ENCODE peak calls at places on chromosomes 13 and 19, in six cellular contexts. P, X, D, S, Z and L are unnamed samples.
A peak's percentile ranks its signal among the peaks of the same experiment; 100 is the strongest.

GRCh38 chr19:14113762-14114414 is 3.7 kb downstream of the PRKACA start:
- DNase-seq in P (no peak), X (no peak), D (peak; percentile 61), S (peak; percentile 80), Z (peak; percentile 65), L (no peak)

GRCh38 chr19:40274585-40275544 is 10.3 kb downstream of the AKT2 start:
- DNase-seq in P (no peak), X (no peak), D (no peak), S (no peak), Z (no peak), L (peak; percentile 51)

GRCh38 chr19:54233941-54234340 is 8.6 kb downstream of the LILRA6 start:
- DNase-seq in P (peak; percentile 11), X (peak; percentile 31), D (no peak), S (no peak), Z (no peak), L (peak; percentile 26)

GRCh38 chr13:37313383-37313782 is 207.9 kb upstream of the CSNK1A1L start:
- DNase-seq in P (no peak), X (no peak), D (no peak), S (no peak), Z (no peak), L (no peak)

GRCh38 chr13:113890758-113891480 is 27.0 kb upstream of the GAS6 start:
- DNase-seq in P (no peak), X (no peak), D (no peak), S (no peak), Z (no peak), L (no peak)

GRCh38 chr13:110485604-110486003 is 75.9 kb downstream of the RAB20 start:
- DNase-seq in P (no peak), X (no peak), D (no peak), S (peak; percentile 77), Z (no peak), L (no peak)

GRCh38 chr19:31232871-31233270 is 116.4 kb downstream of the TSHZ3 start:
- DNase-seq in P (no peak), X (no peak), D (no peak), S (no peak), Z (no peak), L (no peak)

GRCh38 chr13:59823495-59823894 is 340.2 kb downstream of the DIAPH3 start:
- DNase-seq in P (no peak), X (no peak), D (no peak), S (no peak), Z (peak; percentile 0), L (no peak)

GRCh38 chr19:47729468-47729798 is 15.9 kb upstream of the NOP53 start:
- DNase-seq in P (peak; percentile 63), X (no peak), D (peak; percentile 45), S (peak; percentile 57), Z (peak; percentile 98), L (peak; percentile 90)

GRCh38 chr19:53594811-53595509 is 36.8 kb upstream of the DPRX start:
- DNase-seq in P (no peak), X (no peak), D (no peak), S (peak; percentile 84), Z (no peak), L (no peak)

GRCh38 chr19:2983351-2984195 is 6.2 kb downstream of the TLE6 start:
- DNase-seq in P (no peak), X (no peak), D (peak; percentile 30), S (peak; percentile 86), Z (no peak), L (peak; percentile 86)
- TF ChIP-seq EP300 in P (peak; percentile 70), X (no peak), D (no peak), S (no peak), Z (no peak), L (no peak)

DNA sequence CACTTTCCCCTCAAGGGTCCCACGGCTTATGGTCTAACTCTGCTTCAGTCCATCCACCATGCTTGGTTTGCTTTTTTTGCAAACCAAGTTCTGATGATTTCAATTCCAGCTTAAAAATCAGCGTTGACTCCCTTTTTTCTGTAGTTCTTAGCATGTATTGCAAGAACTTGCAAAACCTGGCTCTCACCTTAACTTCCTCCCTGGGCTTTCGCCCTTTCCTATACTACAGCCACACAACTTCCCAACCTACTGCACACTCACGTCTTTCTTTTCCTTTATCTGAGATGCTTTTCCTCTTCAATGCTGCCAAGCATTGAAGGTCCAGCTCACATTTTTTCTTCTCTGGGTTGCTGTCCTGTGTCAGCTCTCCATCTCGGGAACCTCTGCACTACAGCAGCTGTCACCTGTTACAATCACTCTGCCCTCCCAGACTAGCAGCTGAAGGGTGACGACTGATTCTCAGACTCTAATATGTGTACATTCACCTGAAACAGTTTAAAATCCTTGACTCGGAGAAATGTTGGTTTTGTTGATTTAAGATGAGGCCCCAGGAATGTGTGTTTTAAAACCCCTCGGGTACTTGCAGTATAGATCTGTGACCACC is 143.7 kb downstream of the FREM2 start:
- DNase-seq in P (no peak), X (no peak), D (no peak), S (no peak), Z (no peak), L (no peak)
- H3K27ac ChIP-seq in P (no peak overlapping the region), X (no peak overlapping the region), D (no peak overlapping the region), S (no peak overlapping the region), Z (no peak overlapping the region), L (no peak overlapping the region)

GRCh38 chr19:13093407-13094284 is 9.0 kb downstream of the LYL1 start:
- DNase-seq in P (peak; percentile 83), X (peak; percentile 95), D (peak; percentile 86), S (peak; percentile 89), Z (peak; percentile 86), L (peak; percentile 95)

GRCh38 chr19:13092608-13093260 is 9.9 kb downstream of the LYL1 start:
- DNase-seq in P (no peak), X (no peak), D (no peak), S (no peak), Z (no peak), L (no peak)

GRCh38 chr19:13094771-13095392 is 7.8 kb downstream of the LYL1 start:
- DNase-seq in P (no peak), X (no peak), D (no peak), S (peak; percentile 86), Z (no peak), L (no peak)

GRCh38 chr19:13095393-13095784 is 7.3 kb downstream of the LYL1 start:
- DNase-seq in P (no peak), X (no peak), D (no peak), S (no peak), Z (no peak), L (no peak)

GRCh38 chr19:13094285-13094595 is 8.4 kb downstream of the LYL1 start:
- DNase-seq in P (no peak), X (no peak), D (no peak), S (no peak), Z (no peak), L (peak; percentile 75)
- H3K4me1 ChIP-seq in P (peaks cover 71% of the 10 kb centered on the region), X (peaks cover 95% of the 10 kb centered on the region), D (peaks cover 73% of the 10 kb centered on the region), S (peaks cover 18% of the 10 kb centered on the region), Z (peaks cover 57% of the 10 kb centered on the region), L (peaks cover 88% of the 10 kb centered on the region)

DNA sequence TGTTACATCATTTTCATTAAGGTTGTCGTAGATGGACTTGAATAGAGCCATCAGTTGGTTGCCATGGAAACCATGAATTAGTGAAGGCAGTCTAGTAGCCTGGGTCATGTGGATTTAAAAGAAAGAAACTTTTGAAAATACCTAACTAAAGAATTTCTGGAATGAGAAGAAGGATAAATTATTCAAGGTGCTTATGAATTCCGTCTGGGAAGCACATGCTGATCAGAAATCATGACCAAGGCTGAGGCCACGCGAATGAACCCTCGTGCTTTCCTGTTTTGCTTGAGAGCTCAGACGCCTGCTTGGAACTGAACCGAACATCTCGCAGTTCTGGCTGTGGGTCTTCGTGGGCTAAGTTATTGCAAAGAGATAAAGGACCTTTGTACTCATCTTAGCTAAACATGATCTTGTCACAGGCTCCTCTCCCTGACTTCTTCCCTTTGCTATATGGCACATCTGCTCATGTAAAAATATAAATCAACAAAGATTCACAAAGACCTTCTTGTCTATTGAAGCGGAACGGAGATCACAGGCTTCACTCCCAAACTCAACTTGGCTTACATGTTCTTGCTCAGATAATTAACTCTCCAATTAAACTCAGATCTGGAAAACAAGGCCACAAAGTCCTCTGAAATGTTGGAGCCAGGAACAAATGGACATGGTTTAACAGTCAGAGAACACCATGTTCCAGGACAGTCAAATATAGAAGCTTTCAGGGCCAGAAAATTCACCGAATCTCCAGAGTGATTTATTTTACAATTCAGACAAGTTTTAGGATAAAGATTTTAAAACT is 140.1 kb downstream of the NUFIP1 start:
- DNase-seq in P (no peak), X (no peak), D (no peak), S (no peak), Z (no peak), L (no peak)
- TF ChIP-seq EP300 in P (peak; percentile 22), X (no peak), D (no peak), S (no peak), Z (no peak), L (no peak)

GRCh38 chr13:23695711-23696512 is 125.7 kb downstream of the TNFRSF19 start:
- DNase-seq in P (no peak), X (no peak), D (no peak), S (no peak), Z (no peak), L (no peak)

GRCh38 chr13:23695196-23695595 is 125.0 kb downstream of the TNFRSF19 start:
- DNase-seq in P (no peak), X (no peak), D (no peak), S (no peak), Z (no peak), L (no peak)

GRCh38 chr13:23696610-23697009 is 126.4 kb downstream of the TNFRSF19 start:
- DNase-seq in P (no peak), X (no peak), D (no peak), S (no peak), Z (no peak), L (no peak)

GRCh38 chr13:23699271-23699670 is 129.1 kb downstream of the TNFRSF19 start:
- DNase-seq in P (no peak), X (no peak), D (no peak), S (no peak), Z (no peak), L (no peak)

GRCh38 chr13:23697772-23698313 is 127.6 kb downstream of the TNFRSF19 start:
- DNase-seq in P (no peak), X (no peak), D (no peak), S (no peak), Z (no peak), L (no peak)
- H3K27ac ChIP-seq in P (no peak overlapping the region), X (no peak overlapping the region), D (no peak overlapping the region), S (no peak overlapping the region), Z (no peak overlapping the region), L (no peak overlapping the region)

GRCh38 chr19:18322318-18322758 is 538 bp downstream of the LSM4 start:
- DNase-seq in P (peak; percentile 55), X (no peak), D (peak; percentile 84), S (no peak), Z (peak; percentile 74), L (no peak)

GRCh38 chr19:18321729-18322091 is 1.2 kb downstream of the LSM4 start:
- DNase-seq in P (no peak), X (no peak), D (no peak), S (no peak), Z (no peak), L (no peak)

GRCh38 chr19:18319591-18320135 is 3.2 kb downstream of the LSM4 start:
- DNase-seq in P (peak; percentile 77), X (no peak), D (peak; percentile 89), S (no peak), Z (no peak), L (no peak)

GRCh38 chr19:18322759-18323460 is at the start of gene LSM4:
- DNase-seq in P (peak; percentile 100), X (peak; percentile 99), D (peak; percentile 100), S (peak; percentile 99), Z (peak; percentile 97), L (peak; percentile 99)

GRCh38 chr19:18320865-18321728 is 1.8 kb downstream of the LSM4 start:
- DNase-seq in P (peak; percentile 62), X (no peak), D (peak; percentile 87), S (no peak), Z (no peak), L (no peak)
- H3K4me1 ChIP-seq in P (peaks cover 61% of the 10 kb centered on the region), X (peaks cover 54% of the 10 kb centered on the region), D (peaks cover 66% of the 10 kb centered on the region), S (peaks cover 7% of the 10 kb centered on the region), Z (peaks cover 40% of the 10 kb centered on the region), L (peaks cover 50% of the 10 kb centered on the region)